ENCODE peak calls at places on chromosomes 12 and 14, in four cellular contexts. O is pancreas; L is effector memory CD4-positive, alpha-beta T cell; G is H9. F is an unnamed sample.

GRCh38 chr12:6089041-6089823 is 35.2 kb downstream of the VWF start:
- DNase-seq in O (peak), L (no peak), G (peak), F (no peak)

GRCh38 chr14:38079268-38079667 is 128.4 kb upstream of the SSTR1 start:
- DNase-seq in O (no peak), L (no peak), G (no peak), F (no peak)

GRCh38 chr12:130916251-130916911 is 37.3 kb upstream of the ADGRD1 start:
- DNase-seq in O (peak), L (no peak), G (peak), F (no peak)

GRCh38 chr12:50569876-50570275 is 65.1 kb downstream of the DIP2B start:
- DNase-seq in O (no peak), L (no peak), G (no peak), F (no peak)

GRCh38 chr12:42741771-42742510 is 152.4 kb upstream of the PRICKLE1 start:
- DNase-seq in O (no peak), L (no peak), G (no peak), F (no peak)

GRCh38 chr12:79252358-79253075 is 387.9 kb downstream of the SYT1 start:
- DNase-seq in O (no peak), L (no peak), G (no peak), F (no peak)

GRCh38 chr12:76018111-76018510 is 13.5 kb downstream of the PHLDA1 start:
- DNase-seq in O (no peak), L (no peak), G (peak), F (no peak)

GRCh38 chr12:67426067-67426466 is 156.9 kb downstream of the CAND1 start:
- DNase-seq in O (peak), L (no peak), G (no peak), F (no peak)

GRCh38 chr14:105863296-105864108 is 337.1 kb downstream of the TMEM121 start:
- DNase-seq in O (peak), L (no peak), G (peak), F (no peak)

GRCh38 chr12:105741786-105742566 is 396.8 kb downstream of the NUAK1 start:
- DNase-seq in O (no peak), L (no peak), G (no peak), F (no peak)
- H3K27ac ChIP-seq in O (no peak), L (no peak), G (no peak), F (no peak)

GRCh38 chr14:100388137-100389050 is 65.3 kb downstream of the SLC25A47 start:
- DNase-seq in O (no peak), L (no peak), G (no peak), F (no peak)

GRCh38 chr14:100387450-100387849 is 64.3 kb downstream of the SLC25A47 start:
- DNase-seq in O (no peak), L (no peak), G (no peak), F (no peak)

GRCh38 chr14:100384819-100385813 is 62.0 kb downstream of the SLC25A47 start:
- DNase-seq in O (no peak), L (no peak), G (no peak), F (no peak)

GRCh38 chr14:100386121-100386520 is 63.0 kb downstream of the SLC25A47 start:
- DNase-seq in O (no peak), L (no peak), G (no peak), F (no peak)

GRCh38 chr14:100386846-100387245 is 63.7 kb downstream of the SLC25A47 start:
- DNase-seq in O (no peak), L (no peak), G (no peak), F (no peak)
- H3K27ac ChIP-seq in O (no peak), L (no peak), G (no peak), F (no peak)

DNA sequence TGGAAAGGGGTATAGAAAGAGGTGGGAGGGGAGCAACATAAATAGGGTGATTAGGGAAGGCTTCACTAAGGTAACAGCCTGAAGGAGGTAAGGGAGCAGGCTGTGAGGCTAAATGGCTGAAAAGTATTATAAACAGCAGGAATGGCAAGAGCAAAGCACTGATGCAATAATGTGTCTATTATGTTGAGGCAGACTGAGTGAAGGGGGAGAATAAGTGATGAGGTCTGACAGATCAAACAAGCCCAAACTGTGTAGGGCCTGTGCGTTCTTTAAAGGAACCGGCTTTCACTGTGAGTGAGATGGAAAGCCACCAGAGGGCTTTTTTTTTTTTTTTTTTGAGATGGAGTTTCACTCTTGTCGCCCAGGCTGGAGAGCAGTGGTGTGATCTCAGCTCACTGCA is 6.7 kb upstream of the VCPKMT start:
- DNase-seq in O (no peak), L (no peak), G (no peak), F (no peak)
- H3K27ac ChIP-seq in O (no peak), L (no peak), G (no peak), F (no peak)

GRCh38 chr12:124656947-124657434 is 89.6 kb upstream of the NCOR2 start:
- DNase-seq in O (no peak), L (no peak), G (no peak), F (no peak)

GRCh38 chr12:124654666-124655316 is 87.4 kb upstream of the NCOR2 start:
- DNase-seq in O (peak), L (no peak), G (no peak), F (no peak)

GRCh38 chr12:124656214-124656516 is 88.8 kb upstream of the NCOR2 start:
- DNase-seq in O (no peak), L (no peak), G (no peak), F (no peak)

GRCh38 chr12:124653169-124653931 is 85.9 kb upstream of the NCOR2 start:
- DNase-seq in O (no peak), L (no peak), G (no peak), F (no peak)

GRCh38 chr12:124655317-124656213 is 88.2 kb upstream of the NCOR2 start:
- DNase-seq in O (peak), L (no peak), G (peak), F (no peak)
- H3K27ac ChIP-seq in O (no peak), L (no peak), G (no peak), F (no peak)

DNA sequence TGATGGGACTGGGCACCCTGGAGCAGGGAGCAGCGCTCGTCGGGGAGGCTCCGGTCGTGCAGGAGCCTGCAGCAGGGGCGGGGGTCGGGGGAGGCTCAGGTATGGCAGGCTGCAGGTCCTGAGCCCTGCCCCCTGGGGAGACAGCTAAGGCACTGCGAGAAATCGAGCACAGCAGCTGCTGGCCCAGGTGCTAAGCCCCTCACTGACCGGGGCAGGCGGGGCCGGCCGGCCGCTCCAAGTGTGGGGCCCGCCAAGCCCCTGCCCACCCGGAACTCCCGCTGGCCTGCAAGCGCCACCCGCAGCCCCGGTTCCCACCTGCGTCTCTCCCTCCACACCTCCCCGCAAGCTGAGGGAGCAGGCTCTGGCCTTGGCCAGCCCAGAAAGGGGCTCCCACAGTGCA is 326.8 kb upstream of the TMTC1 start:
- DNase-seq in O (no peak), L (no peak), G (no peak), F (no peak)
- H3K27ac ChIP-seq in O (no peak), L (no peak), G (no peak), F (no peak)

F was measured in CD8-positive, alpha-beta T cell.